ENCODE peak calls at places on chromosomes 2 and 18, in five cellular contexts. Y, R, A, G and I are unnamed samples.

GRCh38 chr2:68231061-68231372 is 21.3 kb downstream of the PPP3R1 start:
- DNase-seq in Y (no peak), G (no peak), R (no peak), A (no peak), I (no peak)

GRCh38 chr2:112877423-112877822 is 33.5 kb upstream of the IL37 start:
- DNase-seq in A (no peak), R (peak), Y (no peak), G (no peak), I (no peak)

GRCh38 chr2:138775725-138776124 is 4.5 kb downstream of the NXPH2 start:
- DNase-seq in R (no peak), Y (no peak), G (no peak), A (no peak), I (no peak)

GRCh38 chr2:201404699-201405275 is 46.5 kb downstream of the TRAK2 start:
- DNase-seq in Y (no peak), R (no peak), G (no peak), A (no peak), I (no peak)

GRCh38 chr2:10919776-10920606 is 8.3 kb downstream of the KCNF1 start:
- DNase-seq in Y (no peak), R (no peak), G (no peak), A (no peak), I (no peak)

GRCh38 chr2:240466579-240467148 is 31.2 kb downstream of the GPC1 start:
- DNase-seq in R (no peak), G (no peak), Y (no peak), A (no peak), I (no peak)

GRCh38 chr2:127277028-127277427 is 16.9 kb downstream of the ERCC3 start:
- DNase-seq in R (no peak), A (no peak), Y (no peak), G (peak), I (no peak)

GRCh38 chr2:55421326-55421725 is 1.7 kb upstream of the CCDC88A start:
- DNase-seq in R (no peak), A (no peak), G (no peak), Y (no peak), I (no peak)

GRCh38 chr18:75408554-75409506 is 18.7 kb downstream of the SMIM21 start:
- DNase-seq in A (peak), G (peak), Y (no peak), R (peak), I (no peak)

GRCh38 chr18:59228361-59228760 is 8.4 kb downstream of the GRP start:
- DNase-seq in Y (no peak), A (no peak), G (peak), R (no peak), I (no peak)

GRCh38 chr2:105644174-105644980 is 100.3 kb upstream of the NCK2 start:
- DNase-seq in G (peak), R (no peak), Y (no peak), A (no peak), I (no peak)

GRCh38 chr18:12686100-12686499 is 16.4 kb downstream of the CEP76 start:
- DNase-seq in A (no peak), R (peak), G (no peak), Y (no peak), I (no peak)

GRCh38 chr2:164976301-164976700 is 21.0 kb upstream of the SLC38A11 start:
- DNase-seq in R (no peak), G (no peak), A (no peak), Y (no peak), I (no peak)

GRCh38 chr2:224432003-224432574 is 30.2 kb upstream of the FAM124B start:
- DNase-seq in A (no peak), Y (no peak), R (no peak), G (no peak), I (no peak)

GRCh38 chr2:178886006-178886405 is 78.8 kb upstream of the TTN start:
- DNase-seq in G (no peak), A (no peak), R (peak), Y (no peak), I (no peak)

GRCh38 chr2:203461736-203462135 is 73.4 kb downstream of the RAPH1 start:
- DNase-seq in Y (no peak), G (no peak), R (no peak), A (no peak), I (no peak)

GRCh38 chr2:231183851-231184250 is 14.6 kb upstream of the ARMC9 start:
- DNase-seq in G (no peak), A (no peak), Y (no peak), R (no peak), I (no peak)

GRCh38 chr18:13366131-13366530 is 147.6 kb downstream of the LDLRAD4 start:
- DNase-seq in Y (no peak), R (no peak), G (no peak), A (no peak), I (no peak)

GRCh38 chr18:45670281-45670962 is 53.6 kb upstream of the SLC14A1 start:
- DNase-seq in Y (no peak), G (peak), A (no peak), R (peak), I (no peak)

GRCh38 chr2:5845798-5846197 is 153.6 kb downstream of the SOX11 start:
- DNase-seq in Y (no peak), G (no peak), A (no peak), R (no peak), I (no peak)

GRCh38 chr2:180707867-180708205 is 272.6 kb upstream of the UBE2E3 start:
- DNase-seq in R (peak), A (no peak), Y (no peak), G (peak), I (no peak)

GRCh38 chr2:27038012-27038411 is 5.2 kb downstream of the TMEM214 start:
- DNase-seq in Y (no peak), R (no peak), A (no peak), G (no peak), I (no peak)